ENCODE peak calls at places on chromosomes 4 and X, in four cellular contexts. F is neural progenitor cell, D is ascending aorta, Q is MM.1S. J is an unnamed sample.
A peak's percentile ranks its signal among the peaks of the same experiment; 100 is the strongest.

GRCh38 chr4:157023941-157024340 is 52.0 kb upstream of the GLRB start:
- DNase-seq in Q (no peak), D (no peak), F (no peak), J (no peak)

GRCh38 chr4:161929966-161930365 is 233.8 kb downstream of the FSTL5 start:
- DNase-seq in F (no peak), Q (no peak), D (no peak), J (no peak)

GRCh38 chr4:40912455-40913055 is 162.8 kb downstream of the NSUN7 start:
- DNase-seq in F (no peak), Q (no peak), D (no peak), J (no peak)

GRCh38 chr4:91116861-91117260 is 989.7 kb downstream of the CCSER1 start:
- DNase-seq in Q (peak; percentile 33), D (no peak), F (no peak), J (no peak)

GRCh38 chr4:80058740-80059139 is 14.3 kb downstream of the ANTXR2 start:
- DNase-seq in D (no peak), Q (peak; percentile 59), F (no peak), J (no peak)

GRCh38 chrX:15854080-15854655 is 445 bp downstream of the AP1S2 start:
- DNase-seq in D (peak; percentile 78), F (peak; percentile 93), Q (peak; percentile 35), J (peak; percentile 25)

GRCh38 chrX:130296743-130297142 is 28.0 kb upstream of the ZNF280C start:
- DNase-seq in D (no peak), F (no peak), Q (peak; percentile 27), J (no peak)

GRCh38 chr4:61442936-61443335 is 242.8 kb downstream of the ADGRL3 start:
- DNase-seq in Q (no peak), D (no peak), F (no peak), J (no peak)

GRCh38 chr4:52926575-52926974 is 64.5 kb downstream of the RASL11B start:
- DNase-seq in F (peak; percentile 55), Q (no peak), D (no peak), J (no peak)

GRCh38 chrX:130264573-130264972 is 4.1 kb downstream of the ZNF280C start:
- DNase-seq in D (no peak), Q (peak; percentile 31), F (no peak), J (no peak)

GRCh38 chr4:103996637-103997036 is 276.9 kb upstream of the TACR3 start:
- DNase-seq in D (no peak), F (peak; percentile 70), Q (no peak), J (no peak)

GRCh38 chr4:111016416-111016815 is 393.5 kb upstream of the PITX2 start:
- DNase-seq in F (peak; percentile 66), Q (no peak), D (no peak), J (no peak)

GRCh38 chr4:7853271-7853670 is 86.4 kb downstream of the AFAP1 start:
- DNase-seq in F (no peak), Q (no peak), D (no peak), J (no peak)

GRCh38 chr4:40526741-40527140 is 102.9 kb downstream of the RBM47 start:
- DNase-seq in F (no peak), D (no peak), Q (no peak), J (no peak)

GRCh38 chrX:51837451-51837850 is 56.0 kb upstream of the MAGED1 start:
- DNase-seq in F (no peak), D (no peak), Q (no peak), J (no peak)

GRCh38 chr4:128572778-128573241 is 236.7 kb upstream of the JADE1 start:
- DNase-seq in Q (no peak), D (no peak), F (no peak), J (no peak)

GRCh38 chr4:129362685-129363274 is 266.8 kb downstream of the C4orf33 start:
- DNase-seq in F (peak; percentile 85), D (peak; percentile 72), Q (peak; percentile 72), J (peak; percentile 30)

GRCh38 chrX:68462653-68463052 is 29.4 kb upstream of the OPHN1 start:
- DNase-seq in D (no peak), F (peak; percentile 35), Q (peak; percentile 40), J (no peak)

GRCh38 chr4:160351018-160351417 is 1248.1 kb downstream of the RAPGEF2 start:
- DNase-seq in D (no peak), Q (no peak), F (no peak), J (no peak)

GRCh38 chr4:72313121-72313520 is 255.9 kb downstream of the ADAMTS3 start:
- DNase-seq in D (no peak), Q (no peak), F (no peak), J (no peak)

GRCh38 chr4:187179086-187180070 is 455.7 kb upstream of the FAT1 start:
- DNase-seq in F (peak; percentile 36), Q (no peak), D (no peak), J (no peak)

GRCh38 chrX:75297508-75297907 is 23.6 kb downstream of the UPRT start:
- DNase-seq in Q (no peak), D (no peak), F (no peak), J (no peak)

GRCh38 chrX:31658360-31658759 is 586.5 kb upstream of the FTHL17 start:
- DNase-seq in D (no peak), Q (peak; percentile 37), F (no peak), J (no peak)

GRCh38 chrX:134880866-134881265 is 109.9 kb upstream of the SMIM10 start:
- DNase-seq in Q (no peak), F (no peak), D (no peak), J (no peak)

GRCh38 chr4:3374667-3375066 is 67.1 kb upstream of the HGFAC start:
- DNase-seq in D (no peak), Q (no peak), F (no peak), J (no peak)

GRCh38 chrX:9902651-9903050 is 64.5 kb upstream of the CLDN34 start:
- DNase-seq in F (no peak), D (no peak), Q (no peak), J (no peak)

GRCh38 chrX:131752493-131753198 is 208.8 kb downstream of the OR13H1 start:
- DNase-seq in D (peak; percentile 91), F (no peak), Q (peak; percentile 76), J (peak; percentile 62)

GRCh38 chr4:41746025-41746439 is 2.5 kb downstream of the PHOX2B start:
- DNase-seq in Q (no peak), F (peak; percentile 42), D (no peak), J (no peak)

GRCh38 chr4:142550955-142551354 is 295.1 kb downstream of the INPP4B start:
- DNase-seq in F (no peak), Q (no peak), D (no peak), J (no peak)

GRCh38 chr4:113223001-113223400 is 173.5 kb downstream of the ANK2 start:
- DNase-seq in D (no peak), F (no peak), Q (no peak), J (no peak)

GRCh38 chrX:14697453-14697852 is 168.1 kb downstream of the GLRA2 start:
- DNase-seq in D (no peak), Q (peak; percentile 8), F (peak; percentile 55), J (no peak)

GRCh38 chrX:85851418-85851817 is 195.9 kb downstream of the CHM start:
- DNase-seq in Q (peak; percentile 27), F (peak; percentile 23), D (no peak), J (no peak)

GRCh38 chrX:153669174-153669890 is 4.3 kb downstream of the PNCK start:
- DNase-seq in F (peak; percentile 62), D (no peak), Q (peak; percentile 10), J (no peak)

GRCh38 chr4:2793578-2793919 is 664 bp downstream of the SH3BP2 start:
- DNase-seq in D (peak; percentile 71), Q (no peak), F (peak; percentile 30), J (no peak)

GRCh38 chr4:56261027-56261426 is 126.3 kb downstream of the AASDH start:
- DNase-seq in Q (no peak), F (no peak), D (no peak), J (no peak)

GRCh38 chr4:144820706-144821105 is 174.8 kb downstream of the HHIP start:
- DNase-seq in F (peak; percentile 59), D (no peak), Q (no peak), J (no peak)

GRCh38 chr4:56871357-56871993 is 36.2 kb upstream of the REST start:
- DNase-seq in Q (no peak), F (peak; percentile 86), D (peak; percentile 18), J (no peak)

GRCh38 chr4:35500812-35501211 is 743.5 kb downstream of the ARAP2 start:
- DNase-seq in Q (peak; percentile 67), F (no peak), D (no peak), J (no peak)

GRCh38 chr4:74632634-74633033 is 161.7 kb downstream of the BTC start:
- DNase-seq in F (no peak), D (peak; percentile 67), Q (no peak), J (no peak)

GRCh38 chr4:98567611-98568010 is 90.8 kb downstream of the TSPAN5 start:
- DNase-seq in Q (no peak), F (no peak), D (no peak), J (no peak)

GRCh38 chr4:26458104-26458503 is 32.2 kb downstream of the CCKAR start:
- DNase-seq in Q (no peak), F (no peak), D (no peak), J (no peak)
- TF ChIP-seq CTCF in Q (no peak), F (no peak), D (no peak), J (no peak)

DNA sequence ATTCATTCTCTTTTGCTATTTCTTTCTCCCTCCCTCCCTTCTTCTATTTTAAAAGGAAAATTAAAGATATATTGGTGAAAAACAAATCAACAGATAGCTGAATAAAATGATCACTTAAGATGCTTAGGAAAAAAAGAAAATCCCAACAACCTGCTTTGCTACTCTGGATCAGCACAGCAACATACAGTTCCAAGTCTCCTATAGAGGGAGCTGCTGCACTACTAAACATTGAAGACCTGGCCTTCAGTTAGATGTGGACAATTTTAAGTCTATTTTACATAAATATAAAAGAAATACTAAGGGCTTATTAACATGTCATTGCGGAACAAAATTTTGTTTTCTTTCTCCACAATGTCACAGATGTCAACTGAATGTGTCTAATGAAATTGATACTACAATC is 226.4 kb downstream of the MAGEB5 start:
- DNase-seq in F (peak; percentile 30), Q (peak; percentile 7), D (no peak), J (no peak)
- TF ChIP-seq CTCF in F (peak; percentile 64), Q (peak; percentile 35), D (no peak), J (no peak)

GRCh38 chr4:184648220-184649025 is 824 bp downstream of the CASP3 start:
- DNase-seq in Q (peak; percentile 64), F (peak; percentile 69), D (peak; percentile 79), J (peak; percentile 25)
- TF ChIP-seq CTCF in Q (no peak), F (no peak), D (no peak), J (no peak)

DNA sequence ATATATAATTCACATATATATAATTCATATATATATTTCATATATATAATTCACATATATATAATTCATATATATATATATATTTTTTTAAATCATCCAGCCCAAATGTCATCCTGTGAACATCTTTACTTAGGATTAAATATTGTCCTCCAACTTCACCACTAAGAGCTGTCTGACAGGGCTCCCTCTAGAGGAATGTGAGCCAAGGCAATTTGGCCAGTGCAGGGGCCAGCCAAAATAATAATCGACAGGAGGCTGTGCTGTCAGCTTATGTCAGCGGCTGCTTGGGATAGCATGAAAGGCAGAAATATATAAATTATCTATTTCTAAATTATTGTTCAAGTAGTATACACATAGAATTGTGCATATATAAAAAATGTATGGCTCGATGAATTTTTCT is 29.5 kb downstream of the EGFL6 start:
- DNase-seq in D (no peak), Q (no peak), F (peak; percentile 23), J (no peak)
- TF ChIP-seq CTCF in D (peak; percentile 16), Q (no peak), F (peak; percentile 42), J (no peak)

GRCh38 chr4:22869235-22869634 is 176.5 kb downstream of the GBA3 start:
- DNase-seq in F (peak; percentile 28), D (no peak), Q (no peak), J (no peak)
- TF ChIP-seq CTCF in F (peak; percentile 45), D (no peak), Q (no peak), J (no peak)

GRCh38 chrX:121579016-121579760 is 531.8 kb downstream of the GLUD2 start:
- DNase-seq in F (peak; percentile 45), Q (peak; percentile 77), D (no peak), J (no peak)
- TF ChIP-seq CTCF in F (peak; percentile 56), Q (peak; percentile 66), D (peak; percentile 8), J (no peak)